ENCODE peak calls at places on chromosomes 1 and 21, in eight cellular contexts. Y is SK-N-SH, C is GM23338, J is PC-3, F is neural progenitor cell, W is hepatocyte, K is OCI-LY7, H is HCT116. I is an unnamed sample.

GRCh38 chr1:185158806-185159205 is 1.8 kb downstream of the SWT1 start:
- DNase-seq in J (no peak), W (peak; percentile 38), Y (no peak), H (no peak), C (no peak), K (no peak), F (no peak), I (peak; percentile 1)

GRCh38 chr1:1779691-1780597 is 1.7 kb upstream of the NADK start:
- DNase-seq in J (no peak), K (peak; percentile 90), F (peak; percentile 25), W (peak; percentile 42), C (peak; percentile 86), H (no peak), Y (no peak), I (peak; percentile 69)

GRCh38 chr1:155241851-155242264 is 13.4 kb downstream of the ENTREP3 start:
- DNase-seq in W (no peak), K (no peak), F (no peak), J (peak; percentile 45), Y (no peak), H (no peak), C (no peak), I (peak; percentile 57)

GRCh38 chr1:7478797-7479499 is 292.1 kb upstream of the VAMP3 start:
- DNase-seq in H (no peak), C (no peak), Y (no peak), K (no peak), W (peak; percentile 80), J (no peak), F (no peak), I (peak; percentile 98)

GRCh38 chr1:181541458-181541857 is 58.1 kb downstream of the CACNA1E start:
- DNase-seq in Y (no peak), K (no peak), C (no peak), W (no peak), J (no peak), H (no peak), F (no peak), I (no peak)

GRCh38 chr1:26739251-26739914 is 43.6 kb downstream of the ARID1A start:
- DNase-seq in K (no peak), C (no peak), J (no peak), F (no peak), H (no peak), Y (no peak), W (no peak), I (no peak)

GRCh38 chr1:94025383-94026340 is 95.3 kb downstream of the ABCA4 start:
- DNase-seq in C (peak; percentile 67), J (peak; percentile 90), H (peak; percentile 65), K (peak; percentile 48), W (peak; percentile 78), F (peak; percentile 68), Y (peak; percentile 74), I (peak; percentile 82)

GRCh38 chr1:154910851-154911250 is 25.7 kb downstream of the PMVK start:
- DNase-seq in W (no peak), F (no peak), H (no peak), J (no peak), Y (no peak), C (no peak), K (no peak), I (no peak)

GRCh38 chr1:240114222-240114621 is 22.5 kb downstream of the FMN2 start:
- DNase-seq in Y (no peak), F (peak; percentile 33), C (no peak), W (no peak), J (no peak), H (no peak), K (no peak), I (no peak)

GRCh38 chr1:23167353-23168078 is 1.1 kb downstream of the LUZP1 start:
- DNase-seq in W (peak; percentile 73), J (peak; percentile 36), K (peak; percentile 45), F (peak; percentile 94), H (no peak), C (peak; percentile 84), Y (peak; percentile 88), I (peak; percentile 74)

GRCh38 chr1:14424325-14425000 is 174.0 kb upstream of the KAZN start:
- DNase-seq in Y (no peak), C (no peak), K (no peak), J (no peak), F (no peak), H (no peak), W (no peak), I (no peak)

GRCh38 chr1:3744646-3745045 is 7.6 kb upstream of the CCDC27 start:
- DNase-seq in K (no peak), F (no peak), C (no peak), J (no peak), Y (no peak), H (no peak), W (no peak), I (no peak)

GRCh38 chr1:10251325-10252103 is 41.1 kb downstream of the KIF1B start:
- DNase-seq in J (peak; percentile 46), H (no peak), Y (no peak), F (no peak), C (no peak), K (no peak), W (no peak), I (peak; percentile 70)

GRCh38 chr1:173861731-173862145 is 6.1 kb downstream of the GAS5 start:
- DNase-seq in Y (no peak), C (peak; percentile 36), J (no peak), H (no peak), K (peak; percentile 29), W (no peak), F (no peak), I (no peak)

GRCh38 chr1:205317311-205317917 is 4.1 kb downstream of the NUAK2 start:
- DNase-seq in Y (peak; percentile 67), H (no peak), F (no peak), W (peak; percentile 87), C (no peak), K (no peak), J (peak; percentile 85), I (no peak)

GRCh38 chr1:48817505-48818114 is 40.9 kb upstream of the BEND5 start:
- DNase-seq in J (peak; percentile 73), H (peak; percentile 8), W (peak; percentile 82), F (peak; percentile 77), K (peak; percentile 60), Y (peak; percentile 51), C (peak; percentile 83), I (peak; percentile 68)

GRCh38 chr21:37748351-37748750 is 167.9 kb downstream of the KCNJ6 start:
- DNase-seq in W (no peak), C (no peak), Y (no peak), F (no peak), J (no peak), K (no peak), H (no peak), I (no peak)

GRCh38 chr1:167328762-167329483 is 108.2 kb downstream of the POU2F1 start:
- DNase-seq in F (peak; percentile 51), J (no peak), K (peak; percentile 98), H (no peak), W (no peak), C (peak; percentile 56), Y (no peak), I (no peak)

GRCh38 chr1:22024485-22025367 is 23.3 kb downstream of the CELA3A start:
- DNase-seq in W (peak; percentile 78), Y (peak; percentile 64), J (peak; percentile 19), F (peak; percentile 73), K (peak; percentile 80), C (peak; percentile 81), H (peak; percentile 54), I (peak; percentile 90)

GRCh38 chr1:54811739-54812655 is 10.9 kb upstream of the TTC22 start:
- DNase-seq in W (no peak), H (no peak), K (no peak), J (no peak), C (no peak), Y (no peak), F (no peak), I (no peak)

GRCh38 chr1:69567847-69568434 is at the start of gene LRRC7:
- DNase-seq in K (no peak), F (peak; percentile 70), C (peak; percentile 61), W (peak; percentile 43), Y (peak; percentile 74), J (no peak), H (no peak), I (peak; percentile 31)

GRCh38 chr1:53075761-53076163 is 13.7 kb downstream of the PODN start:
- DNase-seq in C (no peak), K (no peak), F (no peak), J (no peak), W (no peak), H (no peak), Y (peak; percentile 20), I (no peak)

GRCh38 chr1:167262820-167263219 is 42.1 kb downstream of the POU2F1 start:
- DNase-seq in C (no peak), J (no peak), F (no peak), W (no peak), Y (no peak), H (no peak), K (no peak), I (no peak)

DNA sequence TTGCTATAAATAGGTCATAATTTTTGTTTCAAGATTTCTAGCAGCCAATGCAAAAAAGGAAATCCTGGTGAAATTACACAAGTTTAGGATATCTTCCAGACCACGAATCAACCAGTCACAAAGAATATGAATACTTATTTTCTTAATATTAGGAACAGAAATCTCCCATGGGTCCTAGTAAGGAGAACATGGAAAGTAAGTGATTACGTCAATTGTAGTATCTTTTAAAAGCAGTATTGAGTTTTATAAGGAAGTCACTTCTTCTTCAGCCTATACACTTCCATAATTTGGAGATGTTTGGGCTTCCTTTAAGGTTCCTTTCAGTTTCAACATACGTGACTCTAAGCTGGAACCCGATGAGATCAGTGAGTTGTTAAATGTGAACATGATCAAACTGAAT is 534.5 kb downstream of the USP25 start:
- DNase-seq in H (no peak), Y (no peak), J (no peak), W (no peak), K (no peak), F (no peak), C (no peak), I (peak; percentile 53)
- H3K4me3 ChIP-seq in H (no peak overlapping the region), Y (no peak overlapping the region), J (no peak overlapping the region), W (no peak overlapping the region), K (no peak overlapping the region), F (no peak overlapping the region), C (no peak overlapping the region), I (peak overlapping the region; percentile 64)

GRCh38 chr21:39136711-39137110 is 46.5 kb downstream of the PSMG1 start:
- DNase-seq in H (no peak), K (no peak), Y (no peak), C (no peak), W (no peak), J (peak; percentile 82), F (no peak), I (peak; percentile 80)
- TF ChIP-seq EZH2phosphoT487 in H (no peak), K (no peak), Y (no peak), C (no peak), W (no peak), J (no peak), F (no peak), I (no peak)

GRCh38 chr1:241638091-241638682 is 2.0 kb downstream of the CHML start:
- DNase-seq in H (no peak), K (no peak), C (no peak), W (no peak), Y (no peak), F (no peak), J (no peak), I (no peak)
- H3K4me3 ChIP-seq in H (no peak overlapping the region), K (peak overlapping the region; percentile 98), C (peak overlapping the region; percentile 79), W (peak overlapping the region; percentile 86), Y (no peak overlapping the region), F (peak overlapping the region; percentile 82), J (peak overlapping the region; percentile 77), I (peak overlapping the region; percentile 84)

DNA sequence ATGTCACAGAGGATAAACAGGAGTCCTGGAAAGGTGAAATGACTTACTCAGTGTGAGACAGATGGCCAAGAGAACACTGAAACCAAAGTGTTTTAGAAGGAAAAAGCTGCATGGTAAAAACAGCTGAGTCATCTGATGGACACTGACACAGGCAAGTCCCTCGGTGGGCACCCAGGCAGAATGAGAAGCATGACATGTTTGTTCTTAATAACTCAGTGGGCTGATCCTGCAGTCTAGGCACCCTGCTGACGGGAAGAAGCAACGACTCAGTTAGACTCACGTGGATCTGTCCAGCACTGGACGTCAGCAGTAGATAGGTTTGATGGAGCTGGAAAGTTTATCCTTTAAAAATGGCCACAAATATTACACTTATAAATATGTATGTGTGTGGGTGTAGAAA is 116.9 kb downstream of the RGS7 start:
- DNase-seq in H (no peak), F (no peak), C (no peak), W (no peak), J (no peak), Y (no peak), K (no peak), I (no peak)
- TF ChIP-seq EZH2phosphoT487 in H (no peak), F (no peak), C (no peak), W (no peak), J (no peak), Y (no peak), K (no peak), I (no peak)